ENCODE peak calls at places on chromosomes 6 and 20, in four cellular contexts. D, T, O and Y are unnamed samples.

GRCh38 chr6:36266913-36267644 is 2.8 kb upstream of the PNPLA1 start:
- DNase-seq in D (no peak), T (no peak), O (no peak), Y (peak; percentile 49)

GRCh38 chr6:121460170-121460569 is 24.7 kb downstream of the GJA1 start:
- DNase-seq in D (no peak), T (no peak), O (no peak), Y (no peak)

GRCh38 chr6:114941078-114941477 is 598.3 kb upstream of the HS3ST5 start:
- DNase-seq in D (no peak), T (no peak), O (no peak), Y (no peak)

GRCh38 chr20:20939006-20939405 is 167.2 kb downstream of the LINC00237 start:
- DNase-seq in D (no peak), T (no peak), O (no peak), Y (no peak)

GRCh38 chr6:54282186-54282585 is 26.1 kb upstream of the TINAG start:
- DNase-seq in D (peak; percentile 89), T (no peak), O (no peak), Y (peak; percentile 37)

GRCh38 chr6:7218586-7218985 is 94.4 kb downstream of the SSR1 start:
- DNase-seq in D (no peak), T (no peak), O (no peak), Y (no peak)

GRCh38 chr6:87822011-87822410 is 120.0 kb upstream of the AKIRIN2 start:
- DNase-seq in D (peak; percentile 49), T (no peak), O (no peak), Y (no peak)

GRCh38 chr6:93964296-93964695 is 544.9 kb upstream of the EPHA7 start:
- DNase-seq in D (no peak), T (no peak), O (no peak), Y (no peak)

GRCh38 chr6:10373642-10374359 is 41.1 kb downstream of the TFAP2A start:
- DNase-seq in D (peak; percentile 9), T (no peak), O (no peak), Y (no peak)

GRCh38 chr6:109075934-109076333 is 18.7 kb downstream of the SESN1 start:
- DNase-seq in D (peak; percentile 51), T (no peak), O (no peak), Y (no peak)

GRCh38 chr20:24418731-24419130 is 50.7 kb upstream of the SYNDIG1 start:
- DNase-seq in D (no peak), T (no peak), O (no peak), Y (no peak)

GRCh38 chr6:18154507-18155272 is at the start of gene TPMT:
- DNase-seq in D (no peak), T (no peak), O (no peak), Y (no peak)

GRCh38 chr20:57629976-57630525 is 9.8 kb upstream of the ZBP1 start:
- DNase-seq in D (no peak), T (no peak), O (no peak), Y (no peak)
- TF ChIP-seq POLR2A in D (no peak), T (no peak), O (no peak), Y (no peak)

GRCh38 chr6:48429610-48430009 is 318.6 kb upstream of the PTCHD4 start:
- DNase-seq in D (no peak), T (no peak), O (no peak), Y (peak; percentile 3)

GRCh38 chr6:48419992-48420391 is 309.0 kb upstream of the PTCHD4 start:
- DNase-seq in D (no peak), T (no peak), O (no peak), Y (no peak)

GRCh38 chr6:48426636-48427035 is 315.6 kb upstream of the PTCHD4 start:
- DNase-seq in D (peak; percentile 89), T (no peak), O (no peak), Y (peak; percentile 16)

GRCh38 chr6:48429021-48429420 is 318.0 kb upstream of the PTCHD4 start:
- DNase-seq in D (peak; percentile 15), T (no peak), O (no peak), Y (no peak)

GRCh38 chr6:48423640-48424365 is 312.8 kb upstream of the PTCHD4 start:
- DNase-seq in D (peak; percentile 65), T (no peak), O (no peak), Y (no peak)
- TF ChIP-seq FOS in D (peak; percentile 18), T (no peak), O (no peak), Y (peak; percentile 21)

GRCh38 chr6:154511735-154512097 is 1.2 kb upstream of the CNKSR3 start:
- DNase-seq in D (no peak), T (no peak), O (no peak), Y (no peak)
- H3K4me3 ChIP-seq in D (no peak overlapping the region), T (no peak overlapping the region), O (no peak overlapping the region), Y (no peak overlapping the region)

DNA sequence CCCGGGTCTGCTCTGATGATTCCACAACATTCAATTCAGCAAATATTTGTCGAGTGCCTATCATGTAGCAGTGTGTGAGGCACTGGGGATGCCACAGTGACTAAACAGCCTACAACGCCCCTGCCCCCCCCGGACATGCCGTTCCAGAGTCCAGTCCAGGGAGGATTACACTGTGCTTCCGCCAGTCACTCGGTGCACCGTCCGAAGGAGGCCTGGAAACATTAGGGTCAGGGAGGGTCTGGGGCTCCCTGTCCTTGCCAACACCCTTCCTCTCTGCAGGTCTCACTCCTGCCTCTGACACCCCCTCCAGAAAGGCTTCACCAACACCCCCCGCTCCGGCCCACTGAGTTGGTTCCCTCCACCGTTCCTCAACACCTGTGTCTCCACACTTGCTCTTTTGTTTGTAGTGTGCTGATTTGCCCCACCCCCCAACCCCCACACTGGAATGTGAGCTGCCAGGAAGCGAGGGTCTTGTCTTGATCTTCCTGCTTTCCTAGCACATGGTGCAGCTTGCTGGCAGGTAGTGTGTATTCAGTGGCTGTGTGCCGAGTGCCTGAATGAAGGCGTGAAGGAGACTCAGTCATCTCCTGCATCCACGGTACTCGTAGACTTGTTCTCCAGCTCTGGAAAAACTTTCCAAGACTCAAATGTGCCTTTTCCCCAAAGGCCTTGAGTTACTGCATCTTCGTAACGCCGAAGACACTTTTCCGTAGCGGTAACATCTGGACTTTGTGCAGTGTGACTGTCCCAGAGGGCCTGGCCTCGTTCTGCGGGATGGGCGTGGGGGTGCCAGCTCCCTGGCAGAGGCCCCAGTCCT is 150.4 kb downstream of the ZDHHC14 start:
- DNase-seq in D (no peak), T (no peak), O (no peak), Y (peak; percentile 77)
- TF ChIP-seq POLR2A in D (no peak), T (no peak), O (no peak), Y (no peak)

DNA sequence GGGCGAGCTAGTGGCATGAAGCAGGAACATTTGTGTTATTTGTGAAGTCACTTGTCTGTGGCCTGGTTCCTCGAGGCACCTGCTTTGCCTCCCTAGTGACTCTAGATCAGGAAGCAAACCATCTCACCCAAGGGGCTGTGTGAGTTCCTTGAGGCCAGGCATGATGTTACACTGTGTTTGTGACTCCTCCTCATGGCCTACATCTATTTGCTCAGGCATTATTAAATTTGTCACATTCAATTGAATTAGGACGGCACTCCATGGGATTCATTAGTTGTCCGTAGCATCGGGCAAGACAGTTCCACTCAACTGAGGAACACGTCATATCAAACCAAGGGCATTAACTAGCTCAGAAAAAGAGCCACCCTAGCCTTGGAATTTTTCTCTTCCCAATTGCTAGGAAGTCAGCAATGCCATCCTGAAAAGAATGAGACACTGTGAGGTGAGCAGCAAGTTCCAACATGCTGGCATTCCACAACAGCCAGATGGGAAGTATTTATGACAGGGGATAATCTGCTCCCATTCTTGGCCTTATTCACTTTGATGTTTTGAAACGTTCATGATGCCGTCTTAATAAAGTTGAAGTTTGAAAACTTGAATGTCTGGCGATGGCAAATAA is 17.2 kb downstream of the TMEM200A start:
- DNase-seq in D (no peak), T (no peak), O (no peak), Y (no peak)
- TF ChIP-seq FOS in D (no peak), T (no peak), O (no peak), Y (no peak)

DNA sequence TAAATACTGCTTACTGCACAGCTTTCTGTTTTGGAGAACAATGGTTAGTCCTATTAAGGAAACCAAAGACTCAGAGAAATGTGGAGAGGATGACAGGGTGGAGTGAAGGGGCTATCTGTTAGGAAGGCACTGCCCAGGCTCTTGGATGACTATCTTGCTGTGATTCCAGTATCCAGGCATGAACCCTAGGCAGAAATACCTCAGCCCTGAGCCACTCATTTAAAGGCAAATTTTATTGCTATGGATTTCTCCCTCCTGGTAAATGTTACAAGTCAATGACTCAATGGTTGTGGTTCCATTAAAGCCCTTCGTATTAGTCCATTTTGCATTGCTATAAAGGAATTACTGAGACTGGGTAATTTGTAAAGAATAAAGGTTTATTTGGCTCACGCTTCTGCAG is 25.9 kb downstream of the ADGRF4 start:
- DNase-seq in D (no peak), T (no peak), O (no peak), Y (no peak)
- H3K4me3 ChIP-seq in D (no peak overlapping the region), T (no peak overlapping the region), O (no peak overlapping the region), Y (no peak overlapping the region)

DNA sequence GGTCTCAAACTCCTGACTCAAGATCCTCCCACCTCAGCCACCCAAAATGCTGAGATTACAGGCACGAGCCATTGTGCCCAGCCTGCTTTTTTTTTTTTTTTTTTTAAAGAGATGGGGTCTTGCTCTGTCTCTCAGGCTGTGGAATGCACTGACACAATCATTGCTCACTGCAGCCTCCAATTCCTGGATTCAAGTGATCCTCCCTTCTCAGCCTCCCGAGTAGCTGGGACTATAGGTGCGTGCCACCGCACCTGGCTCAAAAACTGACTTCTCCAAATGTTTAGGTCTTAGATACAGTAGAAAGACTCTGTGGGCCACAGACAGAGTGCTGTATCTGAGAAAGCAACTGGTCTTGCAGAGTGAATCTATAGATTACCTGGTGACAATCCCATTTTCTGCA is 31.1 kb upstream of the SLC4A11 start:
- DNase-seq in D (no peak), T (no peak), O (no peak), Y (no peak)
- TF ChIP-seq POLR2A in D (no peak), T (no peak), O (no peak), Y (no peak)

DNA sequence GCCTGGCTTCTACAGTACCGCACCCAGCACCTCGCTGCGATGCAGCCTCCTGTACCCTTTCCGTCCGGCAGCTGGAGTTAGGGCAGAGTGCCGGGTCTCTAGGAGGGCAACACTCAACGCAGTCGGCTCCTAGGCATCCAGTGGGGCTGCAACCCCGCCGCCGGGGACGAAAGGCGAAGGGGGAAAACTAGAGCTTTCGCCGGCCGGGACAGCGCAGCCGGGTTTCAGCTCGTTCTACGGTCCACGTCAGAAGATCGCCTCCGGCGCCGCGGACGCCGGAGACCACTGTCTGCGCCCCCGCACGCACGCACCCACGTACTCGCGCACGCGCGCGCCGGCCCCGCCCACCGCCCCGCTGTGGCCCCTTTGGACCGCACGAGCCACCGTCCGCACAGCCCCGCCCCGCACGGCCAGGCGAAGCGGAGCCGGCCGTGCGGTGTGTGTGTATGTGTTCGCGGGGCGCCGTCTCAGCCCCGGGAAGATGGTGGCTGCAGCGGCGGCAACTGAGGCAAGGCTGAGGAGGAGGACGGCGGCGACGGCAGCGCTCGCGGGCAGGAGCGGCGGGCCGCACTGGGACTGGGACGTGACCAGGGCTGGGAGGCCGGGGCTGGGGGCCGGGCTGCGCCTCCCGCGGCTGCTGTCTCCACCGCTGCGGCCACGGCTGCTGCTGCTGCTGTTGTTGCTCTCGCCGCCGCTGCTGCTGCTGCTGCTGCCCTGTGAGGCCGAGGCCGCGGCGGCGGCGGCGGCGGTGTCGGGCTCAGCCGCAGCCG is at the start of gene ATRN:
- DNase-seq in D (peak; percentile 89), T (peak; percentile 47), O (peak; percentile 93), Y (peak; percentile 93)
- TF ChIP-seq FOS in D (no peak), T (no peak), O (no peak), Y (no peak)

DNA sequence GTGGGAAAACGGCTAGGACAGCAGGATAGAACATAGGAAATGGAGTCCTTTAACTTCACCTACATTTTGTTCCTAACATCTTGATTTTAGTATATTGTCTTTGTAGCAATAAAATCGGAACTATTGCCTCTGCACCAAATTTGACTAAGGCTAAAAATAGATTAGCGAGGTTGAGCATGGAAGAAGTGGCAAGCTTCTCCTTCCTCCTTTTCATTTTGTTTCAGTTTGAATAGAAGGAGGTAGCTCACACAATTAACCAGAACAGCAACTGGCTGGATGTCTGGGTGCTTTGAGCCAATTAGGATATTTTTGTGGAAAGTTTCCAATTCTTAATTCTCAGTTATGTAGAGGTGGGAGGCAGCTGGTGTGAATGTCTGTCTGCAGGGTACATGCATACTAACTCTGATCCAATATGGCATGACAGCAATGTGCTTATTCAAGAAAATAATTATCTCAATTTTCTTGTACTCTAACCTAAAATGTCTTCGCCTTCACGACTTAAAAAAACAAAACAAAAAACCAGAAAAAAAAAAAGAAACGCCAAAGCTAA is 3.1 kb upstream of the HECA start:
- DNase-seq in D (no peak), T (no peak), O (no peak), Y (no peak)
- H3K4me3 ChIP-seq in D (no peak overlapping the region), T (no peak overlapping the region), O (no peak overlapping the region), Y (no peak overlapping the region)